ENCODE peak calls at places on chromosomes 4 and X, in four cellular contexts. K is naive thymus-derived CD8-positive, alpha-beta T cell; Z is pancreas; S is upper lobe of left lung. A is an unnamed sample.

GRCh38 chrX:154791951-154792350 is 13.3 kb downstream of the MPP1 start:
- ATAC-seq in S (no peak), Z (no peak), K (no peak), A (no peak)

GRCh38 chr4:33078145-33078544 is 2358.0 kb downstream of the PCDH7 start:
- ATAC-seq in Z (no peak), S (no peak), K (no peak), A (no peak)

GRCh38 chrX:29039501-29039900 is 452.3 kb downstream of the IL1RAPL1 start:
- ATAC-seq in K (no peak), S (no peak), Z (no peak), A (no peak)

GRCh38 chrX:71365876-71366673 is at the start of gene TAF1:
- ATAC-seq in S (peak; percentile 97), K (peak; percentile 91), Z (peak; percentile 96), A (peak; percentile 98)

GRCh38 chr4:183284229-183284628 is 35.8 kb downstream of the CLDN22 start:
- ATAC-seq in S (no peak), Z (peak; percentile 76), K (no peak), A (no peak)

GRCh38 chrX:1720826-1721225 is 106.0 kb downstream of the ASMT start:
- ATAC-seq in Z (no peak), S (no peak), K (no peak), A (no peak)

GRCh38 chr4:106208481-106209460 is 107.2 kb downstream of the TBCK start:
- ATAC-seq in S (peak; percentile 14), K (no peak), Z (no peak), A (no peak)

GRCh38 chr4:24640433-24640832 is 56.1 kb upstream of the DHX15 start:
- ATAC-seq in K (no peak), S (no peak), Z (no peak), A (no peak)

GRCh38 chr4:138190452-138190858 is 51.7 kb downstream of the SLC7A11 start:
- ATAC-seq in Z (peak; percentile 41), S (peak; percentile 67), K (no peak), A (no peak)

GRCh38 chrX:102558607-102559006 is 40.7 kb upstream of the ARMCX5 start:
- ATAC-seq in S (no peak), K (no peak), Z (no peak), A (no peak)

GRCh38 chr4:77681792-77682191 is 76.2 kb downstream of the CXCL13 start:
- ATAC-seq in Z (no peak), S (no peak), K (no peak), A (no peak)

GRCh38 chr4:162803378-162803777 is 363.3 kb downstream of the NAF1 start:
- ATAC-seq in Z (no peak), K (no peak), S (no peak), A (no peak)

GRCh38 chrX:117996408-117996807 is 120.2 kb downstream of the KLHL13 start:
- ATAC-seq in Z (no peak), K (no peak), S (no peak), A (peak; percentile 55)

GRCh38 chr4:11821774-11822430 is 393.2 kb upstream of the HS3ST1 start:
- ATAC-seq in S (no peak), Z (no peak), K (no peak), A (no peak)

GRCh38 chrX:40853004-40853815 is 117.9 kb upstream of the MED14 start:
- ATAC-seq in K (no peak), Z (no peak), S (no peak), A (no peak)

GRCh38 chrX:7109838-7110793 is 37.4 kb upstream of the STS start:
- ATAC-seq in S (no peak), K (no peak), Z (no peak), A (no peak)

GRCh38 chrX:42456301-42456700 is 321.7 kb downstream of the PPP1R2C start:
- ATAC-seq in K (no peak), Z (no peak), S (no peak), A (no peak)

GRCh38 chr4:121846662-121847061 is 23.0 kb upstream of the CCNA2 start:
- ATAC-seq in K (no peak), Z (no peak), S (no peak), A (no peak)

GRCh38 chr4:146654976-146655761 is 16.5 kb downstream of the POU4F2 start:
- ATAC-seq in Z (peak; percentile 56), S (peak; percentile 72), K (no peak), A (peak; percentile 15)

GRCh38 chr4:37623125-37623524 is 63.1 kb downstream of the RELL1 start:
- ATAC-seq in S (no peak), Z (no peak), K (no peak), A (no peak)

GRCh38 chr4:64857815-64858214 is 448.6 kb upstream of the TECRL start:
- ATAC-seq in S (no peak), K (no peak), Z (no peak), A (no peak)

A was measured in esophagus mucosa.